ENCODE peak calls at places on chromosomes 12 and 14, in four cellular contexts. O, V, R and H are unnamed samples.

GRCh38 chr14:42163136-42163535 is 556.5 kb downstream of the LRFN5 start:
- DNase-seq in V (no peak), R (no peak), O (no peak), H (no peak)

GRCh38 chr14:99853206-99853605 is 60.0 kb downstream of the EML1 start:
- DNase-seq in R (no peak), V (no peak), O (no peak), H (peak; percentile 65)

GRCh38 chr12:70443274-70443673 is 77.2 kb downstream of the KCNMB4 start:
- DNase-seq in V (no peak), O (no peak), R (no peak), H (no peak)

GRCh38 chr12:12172106-12172511 is 94.7 kb downstream of the LRP6 start:
- DNase-seq in O (no peak), R (no peak), V (no peak), H (no peak)

GRCh38 chr12:57488397-57489156 is 709 bp downstream of the MARS1 start:
- DNase-seq in V (peak; percentile 34), R (no peak), O (no peak), H (no peak)

GRCh38 chr12:81187686-81188085 is 109.8 kb downstream of the ACSS3 start:
- DNase-seq in O (no peak), V (no peak), R (no peak), H (no peak)

GRCh38 chr12:10612954-10613333 is 465 bp downstream of the MAGOHB start:
- DNase-seq in V (peak; percentile 38), R (no peak), O (peak; percentile 15), H (peak; percentile 13)

GRCh38 chr12:39401459-39401858 is 41.5 kb downstream of the KIF21A start:
- DNase-seq in R (no peak), V (no peak), O (no peak), H (no peak)

GRCh38 chr12:8912910-8913309 is 1.4 kb upstream of the PHC1 start:
- DNase-seq in O (no peak), R (no peak), V (peak; percentile 42), H (peak; percentile 58)

GRCh38 chr14:71414631-71415403 is 507.6 kb downstream of the PCNX1 start:
- DNase-seq in O (no peak), R (no peak), V (no peak), H (no peak)

GRCh38 chr12:110279561-110279960 is 1.5 kb upstream of the ATP2A2 start:
- DNase-seq in V (peak; percentile 15), O (no peak), R (no peak), H (peak; percentile 35)

GRCh38 chr14:61927521-61927920 is 165.3 kb downstream of the SNAPC1 start:
- DNase-seq in V (peak; percentile 6), O (no peak), R (no peak), H (no peak)

GRCh38 chr12:9910716-9911421 is 21.3 kb downstream of the CLEC2A start:
- DNase-seq in R (no peak), V (peak; percentile 88), O (no peak), H (no peak)

GRCh38 chr12:91380651-91381050 is 198.0 kb upstream of the DCN start:
- DNase-seq in R (no peak), O (no peak), V (no peak), H (no peak)

GRCh38 chr14:61644834-61645233 is 50.5 kb upstream of the HIF1A start:
- DNase-seq in V (peak; percentile 66), O (no peak), R (no peak), H (peak; percentile 36)

GRCh38 chr14:89491701-89492381 is 74.8 kb upstream of the FOXN3 start:
- DNase-seq in R (no peak), O (no peak), V (no peak), H (no peak)

GRCh38 chr12:71746983-71747611 is 7.6 kb upstream of the RAB21 start:
- DNase-seq in V (peak; percentile 59), O (peak; percentile 41), R (no peak), H (no peak)

GRCh38 chr14:93114068-93114710 is 1.5 kb downstream of the ITPK1 start:
- DNase-seq in V (peak; percentile 26), R (peak; percentile 62), O (no peak), H (peak; percentile 64)

GRCh38 chr14:92352158-92352985 is 29.4 kb downstream of the SLC24A4 start:
- DNase-seq in R (no peak), O (no peak), V (peak; percentile 53), H (peak; percentile 77)

GRCh38 chr14:68633131-68633991 is 159.5 kb downstream of the ZFP36L1 start:
- DNase-seq in V (no peak), O (no peak), R (no peak), H (no peak)

GRCh38 chr12:124928095-124928911 is 13.9 kb upstream of the UBC start:
- DNase-seq in V (peak; percentile 31), R (peak; percentile 94), O (no peak), H (peak; percentile 50)

GRCh38 chr12:90058721-90059120 is 350.1 kb upstream of the ATP2B1 start:
- DNase-seq in O (no peak), R (no peak), V (no peak), H (no peak)

GRCh38 chr14:69682607-69683263 is 71.3 kb downstream of the SUSD6 start:
- DNase-seq in R (no peak), V (no peak), O (no peak), H (no peak)

GRCh38 chr14:103155013-103155412 is 31.8 kb downstream of the TNFAIP2 start:
- DNase-seq in O (no peak), V (no peak), R (peak; percentile 76), H (no peak)

GRCh38 chr12:13196302-13196921 is at the start of gene EMP1:
- DNase-seq in R (peak; percentile 86), O (peak; percentile 85), V (peak; percentile 13), H (no peak)

GRCh38 chr12:95218164-95218851 is 701 bp downstream of the VEZT start:
- DNase-seq in R (no peak), V (no peak), O (peak; percentile 50), H (no peak)

GRCh38 chr12:125983094-125983783 is 918.0 kb downstream of the AACS start:
- DNase-seq in R (peak; percentile 74), V (peak; percentile 97), O (peak; percentile 16), H (peak; percentile 89)

DNA sequence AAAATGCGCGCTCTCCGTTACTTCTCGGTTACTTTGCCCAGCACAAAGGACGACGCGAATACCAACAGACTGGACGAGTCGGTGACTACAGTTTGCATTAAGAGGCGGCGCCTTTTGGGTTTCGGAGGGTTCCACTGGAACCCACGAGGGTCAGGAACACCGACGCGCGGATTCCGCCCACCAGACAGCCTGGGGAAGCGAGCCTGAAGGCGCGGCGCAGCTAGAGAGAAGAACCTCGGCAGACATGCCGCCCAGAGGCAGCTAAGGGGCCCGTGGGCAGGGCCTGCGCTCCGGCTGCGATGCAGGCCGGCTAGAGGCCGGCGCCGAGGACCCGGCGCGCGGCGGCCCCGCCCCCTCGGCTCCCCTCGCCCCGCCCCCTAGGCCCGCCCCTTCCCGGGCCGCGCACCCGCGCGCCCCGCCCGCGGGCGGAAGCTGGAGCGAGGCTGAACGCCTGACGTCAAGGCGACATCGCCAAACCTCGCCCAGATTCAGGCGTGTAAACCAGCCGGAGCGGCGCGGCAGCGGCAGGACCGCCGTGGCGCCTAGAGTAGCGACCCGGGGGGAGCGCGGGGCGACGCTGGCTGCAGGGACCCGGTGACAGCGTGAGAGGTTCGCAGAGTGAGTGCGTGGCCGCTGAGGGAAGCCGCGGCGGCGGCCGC is at the start of gene RAP1B:
- DNase-seq in R (peak; percentile 93), V (peak; percentile 95), O (peak; percentile 91), H (peak; percentile 98)
- H3K4me3 ChIP-seq in R (peak within 1 kb of the TSS; percentile 83), V (peak within 1 kb of the TSS; percentile 94), O (peak within 1 kb of the TSS; percentile 95), H (peak within 1 kb of the TSS; percentile 72)

DNA sequence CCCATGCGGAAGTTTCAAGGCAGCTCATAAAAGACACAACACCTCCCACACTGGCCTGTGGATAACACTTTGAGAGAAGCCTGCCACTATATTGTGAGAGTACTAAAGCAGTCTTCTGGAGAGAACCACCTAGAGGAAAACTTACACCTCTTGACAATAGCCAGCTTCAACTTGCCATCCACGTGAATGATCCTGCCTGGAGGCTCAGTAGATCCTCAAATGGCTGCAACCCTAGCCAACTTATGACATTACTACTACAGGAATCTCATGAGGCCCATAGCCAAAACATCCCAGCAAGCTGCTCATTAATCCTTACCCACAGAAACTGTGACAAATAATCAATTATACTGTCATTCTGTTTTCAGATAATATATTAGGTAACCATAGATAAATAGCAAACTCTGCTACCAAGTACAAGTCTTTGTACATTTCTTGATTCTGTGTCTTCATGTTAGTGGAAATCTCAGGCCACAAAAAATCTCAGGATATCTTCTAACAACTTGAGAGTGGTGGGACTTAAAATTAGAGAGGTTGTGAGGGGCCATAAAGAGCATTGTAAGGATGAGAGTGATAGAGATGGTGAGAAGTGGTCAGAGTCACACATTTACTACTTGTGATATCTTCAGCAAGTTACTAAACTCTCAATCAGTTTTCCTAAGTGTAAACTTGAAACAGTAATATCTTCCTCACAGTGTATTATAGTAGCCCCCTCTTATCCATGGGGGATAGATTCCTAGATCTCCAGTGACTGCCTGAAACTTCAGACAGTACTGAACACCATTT is 368.0 kb downstream of the C12orf50 start:
- DNase-seq in V (no peak), O (no peak), R (no peak), H (no peak)
- H3K4me3 ChIP-seq in V (no peak overlapping the region), O (no peak overlapping the region), R (peak overlapping the region; percentile 47), H (no peak overlapping the region)

DNA sequence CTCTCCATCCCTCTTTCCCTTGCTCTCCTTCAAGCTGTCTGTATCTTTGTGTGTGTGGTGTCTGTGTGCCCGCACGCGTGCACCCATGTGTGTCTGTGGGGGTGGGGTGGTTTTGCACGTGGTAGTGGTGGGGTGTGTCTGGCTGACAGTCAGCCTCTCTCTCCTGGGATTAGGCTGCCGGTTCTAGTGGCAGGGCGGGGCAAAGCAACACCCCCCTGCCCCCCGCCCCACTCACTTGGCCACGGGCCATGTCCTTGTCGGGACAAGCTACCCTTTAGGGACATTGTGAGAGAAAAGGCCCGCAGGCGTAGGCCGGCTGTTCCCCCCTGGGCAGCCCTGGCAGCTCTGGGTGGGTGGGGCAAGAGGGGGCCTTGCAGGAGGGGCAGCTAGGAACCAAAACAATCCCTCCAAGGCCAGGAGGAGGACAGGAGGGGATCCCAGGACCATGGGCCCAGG is 182.6 kb downstream of the ALG10 start:
- DNase-seq in R (no peak), O (no peak), V (no peak), H (peak; percentile 12)
- H3K4me3 ChIP-seq in R (no peak overlapping the region), O (no peak overlapping the region), V (no peak overlapping the region), H (no peak overlapping the region)

GRCh38 chr14:36647417-36647826 is 14.2 kb upstream of the PAX9 start:
- DNase-seq in R (no peak), O (no peak), V (peak; percentile 41), H (peak; percentile 75)

GRCh38 chr14:36647827-36648753 is 13.6 kb upstream of the PAX9 start:
- DNase-seq in R (peak; percentile 52), O (no peak), V (peak; percentile 89), H (peak; percentile 86)

GRCh38 chr14:36649872-36650650 is 11.6 kb upstream of the PAX9 start:
- DNase-seq in O (no peak), R (no peak), V (no peak), H (no peak)

GRCh38 chr14:36652542-36653201 is 9.0 kb upstream of the PAX9 start:
- DNase-seq in R (no peak), O (no peak), V (no peak), H (no peak)

DNA sequence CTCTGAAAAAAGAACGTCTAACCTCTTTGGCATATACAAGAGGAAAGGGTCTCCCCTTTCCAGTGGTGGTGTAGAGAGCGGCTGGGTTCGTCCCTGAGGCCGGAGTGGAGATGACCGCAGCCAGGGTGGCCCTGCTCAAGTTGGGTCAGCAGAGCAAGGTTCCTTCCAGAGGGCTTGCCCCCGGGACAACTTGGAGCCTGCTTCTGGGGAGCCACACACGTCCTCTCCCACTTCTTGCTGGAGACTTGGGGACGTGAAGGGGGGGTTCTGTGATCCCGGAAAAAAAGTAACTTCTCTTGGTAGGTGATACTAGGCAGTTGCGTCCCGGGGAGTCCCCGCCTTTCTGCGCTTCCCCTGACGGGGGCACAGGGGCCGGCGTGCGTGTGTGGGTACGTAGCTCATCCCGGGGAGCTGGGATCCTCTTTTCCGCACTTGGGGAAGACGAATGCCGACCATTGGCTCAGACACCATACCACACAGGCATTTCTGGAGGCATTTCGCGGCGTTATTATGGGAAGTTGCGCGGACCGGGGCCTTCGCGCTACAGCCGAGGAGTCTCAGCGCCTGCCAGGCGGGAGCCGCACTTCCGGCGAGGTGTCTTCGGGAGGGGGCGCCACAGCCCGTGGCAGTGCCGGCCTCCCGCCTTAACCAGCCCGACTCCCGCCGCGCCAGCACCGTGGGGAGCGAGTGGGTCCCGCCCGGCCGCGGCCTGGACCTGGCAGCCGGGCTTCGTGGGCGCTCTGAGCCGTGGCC is 14.8 kb upstream of the PAX9 start:
- DNase-seq in V (peak; percentile 70), O (no peak), R (no peak), H (peak; percentile 84)
- H3K4me3 ChIP-seq in V (peak overlapping the region; percentile 56), O (no peak overlapping the region), R (peak overlapping the region; percentile 39), H (peak overlapping the region; percentile 39)